ENCODE peak calls at places on chromosomes 6 and 20, in six cellular contexts. L is stomach; J is CD8-positive, alpha-beta T cell; W is A549; I is keratinocyte; M is pancreas. U is an unnamed sample.
A peak's percentile ranks its signal among the peaks of the same experiment; 100 is the strongest.

GRCh38 chr6:158686791-158687381 is 37.0 kb downstream of the SYTL3 start:
- DNase-seq in L (no peak), J (peak; percentile 29), W (no peak), I (no peak), M (no peak), U (no peak)

GRCh38 chr6:157990321-157991066 is 8.8 kb downstream of the SYNJ2 start:
- DNase-seq in L (no peak), J (no peak), W (no peak), I (no peak), M (no peak), U (no peak)

GRCh38 chr20:19679931-19680330 is 78.1 kb upstream of the RIN2 start:
- DNase-seq in L (no peak), J (no peak), W (no peak), I (no peak), M (no peak), U (no peak)

GRCh38 chr6:141265748-141266647 is 866.7 kb upstream of the GJE1 start:
- DNase-seq in L (no peak), J (no peak), W (no peak), I (no peak), M (no peak), U (no peak)

GRCh38 chr20:25148181-25148981 is 47.1 kb upstream of the ENTPD6 start:
- DNase-seq in L (peak; percentile 54), J (peak; percentile 38), W (no peak), I (no peak), M (peak; percentile 25), U (peak; percentile 18)

GRCh38 chr20:64055893-64056638 is 6.6 kb upstream of the SOX18 start:
- DNase-seq in L (no peak), J (no peak), W (no peak), I (no peak), M (no peak), U (no peak)

GRCh38 chr20:5643936-5644335 is 106.3 kb upstream of the SHLD1 start:
- DNase-seq in L (no peak), J (no peak), W (no peak), I (no peak), M (no peak), U (no peak)

GRCh38 chr6:5175195-5175594 is 85.6 kb downstream of the LYRM4 start:
- DNase-seq in L (no peak), J (no peak), W (no peak), I (no peak), M (no peak), U (no peak)

GRCh38 chr6:105431226-105431625 is 28.3 kb upstream of the PREP start:
- DNase-seq in L (no peak), J (no peak), W (peak; percentile 24), I (no peak), M (no peak), U (no peak)

GRCh38 chr6:144365176-144365710 is 80.1 kb downstream of the UTRN start:
- DNase-seq in L (no peak), J (no peak), W (no peak), I (no peak), M (no peak), U (no peak)

GRCh38 chr6:117137711-117138110 is 127.6 kb upstream of the VGLL2 start:
- DNase-seq in L (no peak), J (no peak), W (no peak), I (no peak), M (no peak), U (no peak)

GRCh38 chr20:51910202-51911050 is 108.1 kb upstream of the SALL4 start:
- DNase-seq in L (no peak), J (no peak), W (peak; percentile 71), I (no peak), M (no peak), U (peak; percentile 47)

GRCh38 chr20:36827541-36828279 is 48.2 kb upstream of the TLDC2 start:
- DNase-seq in L (no peak), J (no peak), W (no peak), I (no peak), M (no peak), U (no peak)

GRCh38 chr20:7722564-7722963 is 217.7 kb downstream of the HAO1 start:
- DNase-seq in L (no peak), J (no peak), W (no peak), I (no peak), M (no peak), U (no peak)

GRCh38 chr6:107618672-107619071 is 128.8 kb downstream of the SOBP start:
- DNase-seq in L (no peak), J (peak; percentile 30), W (no peak), I (no peak), M (no peak), U (no peak)

GRCh38 chr6:163311830-163312229 is 102.7 kb upstream of the QKI start:
- DNase-seq in L (no peak), J (no peak), W (peak; percentile 79), I (peak; percentile 75), M (no peak), U (no peak)

GRCh38 chr6:107841265-107841650 is 17.1 kb upstream of the SCML4 start:
- DNase-seq in L (no peak), J (no peak), W (no peak), I (no peak), M (no peak), U (no peak)

GRCh38 chr20:61953789-61954125 is 111.9 kb downstream of the TAF4 start:
- DNase-seq in L (no peak), J (no peak), W (no peak), I (no peak), M (no peak), U (no peak)

GRCh38 chr6:19535351-19535750 is 301.8 kb upstream of the ID4 start:
- DNase-seq in L (no peak), J (no peak), W (no peak), I (no peak), M (no peak), U (no peak)

GRCh38 chr20:9978395-9979004 is 56.3 kb upstream of the ANKEF1 start:
- DNase-seq in L (no peak), J (peak; percentile 19), W (peak; percentile 63), I (peak; percentile 19), M (peak; percentile 52), U (peak; percentile 49)

GRCh38 chr20:22285555-22285954 is 298.8 kb downstream of the FOXA2 start:
- DNase-seq in L (no peak), J (no peak), W (no peak), I (no peak), M (no peak), U (no peak)

GRCh38 chr6:13814176-13814937 is at the start of gene MCUR1:
- DNase-seq in L (peak; percentile 87), J (peak; percentile 66), W (peak; percentile 60), I (no peak), M (peak; percentile 91), U (peak; percentile 34)
- TF ChIP-seq CTCF in L (no peak), J (no peak), W (peak; percentile 35), I (peak; percentile 59), M (no peak), U (no peak)

DNA sequence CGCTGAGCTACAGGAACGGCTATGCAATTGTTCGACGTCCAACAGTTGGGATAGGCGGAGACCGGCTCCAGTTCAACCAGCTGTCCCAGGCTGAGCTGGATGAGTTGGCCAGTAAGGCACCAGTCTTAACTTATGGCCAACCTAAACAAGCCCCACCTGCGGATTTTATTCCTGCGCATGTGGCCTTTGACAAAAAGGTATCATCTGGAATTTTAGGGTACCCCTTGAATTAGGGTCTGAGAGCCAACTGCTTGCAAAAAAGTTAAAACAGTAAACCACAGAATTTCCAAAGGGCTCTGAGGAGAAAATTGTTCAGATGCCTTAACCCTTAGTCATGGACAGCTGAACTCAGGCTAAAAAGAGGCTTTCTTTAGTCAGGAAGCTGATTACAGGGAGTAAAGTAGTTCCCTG is 3.8 kb downstream of the EFHC1 start:
- DNase-seq in L (no peak), J (no peak), W (no peak), I (no peak), M (no peak), U (peak; percentile 69)
- H3K4me3 ChIP-seq in L (no peak overlapping the region), J (no peak overlapping the region), W (no peak overlapping the region), I (no peak overlapping the region), M (no peak overlapping the region), U (peak overlapping the region; percentile 2)

GRCh38 chr6:148251286-148251685 is 91.4 kb upstream of the SASH1 start:
- DNase-seq in L (no peak), J (no peak), W (no peak), I (no peak), M (no peak), U (no peak)
- TF ChIP-seq CTCF in L (peak; percentile 17), J (no peak), W (no peak), I (peak; percentile 33), M (peak; percentile 24), U (peak; percentile 42)

DNA sequence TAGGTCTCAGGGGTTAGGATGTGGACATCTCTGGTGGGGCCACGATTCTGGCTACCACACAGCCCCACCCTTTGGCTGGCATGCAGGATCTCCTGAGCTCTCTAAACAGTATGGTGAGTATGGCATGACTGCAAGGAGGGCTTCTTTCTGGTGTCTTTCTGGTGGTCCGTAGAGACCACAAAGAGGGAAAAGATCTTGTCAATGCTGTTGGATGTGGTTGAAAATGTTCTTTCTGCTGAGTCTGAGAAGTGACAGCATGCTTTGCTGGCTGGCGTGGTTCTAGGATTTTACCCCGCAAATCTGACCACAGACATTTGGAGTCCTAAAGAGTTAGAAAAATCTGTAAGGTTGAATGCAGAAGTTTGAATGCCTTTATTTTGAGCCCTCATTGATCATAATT is 474.9 kb upstream of the CHD6 start:
- DNase-seq in L (no peak), J (no peak), W (no peak), I (no peak), M (no peak), U (no peak)
- H3K4me3 ChIP-seq in L (no peak overlapping the region), J (no peak overlapping the region), W (no peak overlapping the region), I (no peak overlapping the region), M (no peak overlapping the region), U (no peak overlapping the region)

GRCh38 chr6:151722342-151722741 is 85.1 kb upstream of the ESR1 start:
- DNase-seq in L (no peak), J (no peak), W (no peak), I (no peak), M (no peak), U (no peak)
- TF ChIP-seq CTCF in L (no peak), J (no peak), W (no peak), I (no peak), M (no peak), U (no peak)

DNA sequence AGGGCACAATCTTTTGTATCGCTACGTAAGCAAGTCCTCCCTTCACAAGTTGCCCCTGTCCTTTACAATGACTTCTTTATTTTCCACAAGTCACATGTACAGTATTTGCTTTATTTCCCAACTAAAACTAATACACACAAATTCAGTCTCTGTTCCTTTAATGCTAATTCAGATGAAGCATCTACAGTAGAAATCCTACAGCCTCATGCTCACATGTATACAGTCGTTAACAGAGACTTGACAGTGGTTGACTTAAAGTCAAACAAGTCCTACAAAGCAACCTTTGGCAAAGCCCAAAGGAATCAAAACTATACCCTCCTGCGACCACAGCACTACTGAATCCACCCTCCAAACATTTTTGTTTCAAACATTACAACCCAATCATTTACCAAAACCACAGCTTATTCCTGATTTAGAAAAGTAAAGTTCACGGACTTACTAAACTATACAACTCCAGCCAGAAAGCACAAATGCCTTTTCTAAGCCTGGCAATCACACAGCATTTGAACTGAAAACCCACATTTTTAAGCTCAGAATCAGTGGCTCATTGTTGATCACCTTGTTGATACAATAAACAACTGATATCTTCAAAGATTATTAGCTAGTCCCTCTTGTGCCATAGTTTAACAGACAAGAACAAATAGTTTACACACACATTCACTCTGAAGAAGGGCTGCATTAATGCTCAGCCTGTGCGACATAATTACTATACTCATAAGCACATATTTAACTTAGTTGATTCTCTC is 70.8 kb upstream of the NHSL1 start:
- DNase-seq in L (no peak), J (no peak), W (no peak), I (no peak), M (no peak), U (no peak)
- H3K4me3 ChIP-seq in L (peak overlapping the region; percentile 48), J (no peak overlapping the region), W (no peak overlapping the region), I (no peak overlapping the region), M (peak overlapping the region; percentile 46), U (peak overlapping the region; percentile 64)

U was measured in retinal pigment epithelial cell.